ENCODE peak calls at places on chromosome 10, in nine cellular contexts. L, R, D, N, S, Z, H, U and C are unnamed samples.

GRCh38 chr10:106082865-106083264 is 1081.6 kb downstream of the SORCS1 start:
- DNase-seq in U (no peak), L (no peak), H (no peak), S (peak), R (no peak), Z (no peak), N (no peak), D (no peak), C (peak)

GRCh38 chr10:124332426-124332825 is 86.3 kb downstream of the OAT start:
- DNase-seq in S (no peak), L (no peak), R (no peak), U (no peak), Z (no peak), H (peak), N (no peak), D (no peak), C (peak)

GRCh38 chr10:110141185-110141584 is 66.2 kb upstream of the MXI1 start:
- DNase-seq in Z (no peak), L (no peak), R (no peak), N (no peak), S (peak), U (no peak), H (no peak), D (peak), C (peak)

GRCh38 chr10:100008708-100009282 is 952 bp downstream of the DNMBP start:
- DNase-seq in Z (no peak), U (peak), S (no peak), D (no peak), L (no peak), N (no peak), R (no peak), H (no peak), C (no peak)

GRCh38 chr10:28075424-28075823 is 76.5 kb upstream of the ODAD2 start:
- DNase-seq in U (no peak), H (no peak), D (no peak), R (no peak), Z (no peak), S (no peak), N (no peak), L (no peak), C (no peak)

GRCh38 chr10:43396061-43396927 is 12.7 kb downstream of the HNRNPF start:
- DNase-seq in L (peak), Z (peak), R (peak), H (peak), U (peak), D (peak), N (no peak), S (peak), C (peak)

GRCh38 chr10:125707852-125708468 is 11.5 kb upstream of the EDRF1 start:
- DNase-seq in S (peak), U (no peak), N (peak), L (no peak), R (no peak), H (peak), Z (no peak), D (peak), C (peak)

GRCh38 chr10:59674211-59674836 is 35.3 kb downstream of the SLC16A9 start:
- DNase-seq in S (peak), U (no peak), L (no peak), Z (no peak), H (no peak), D (peak), N (peak), R (no peak), C (peak)

GRCh38 chr10:77974396-77975074 is 48.0 kb upstream of the DLG5 start:
- DNase-seq in D (peak), R (no peak), H (peak), Z (peak), S (peak), L (no peak), N (no peak), U (peak), C (peak)

GRCh38 chr10:90051474-90051873 is 350.1 kb downstream of the KIF20B start:
- DNase-seq in R (no peak), H (no peak), U (no peak), D (no peak), L (no peak), N (no peak), Z (no peak), S (peak), C (no peak)

GRCh38 chr10:5779753-5780152 is 33.5 kb downstream of the GDI2 start:
- DNase-seq in U (no peak), R (no peak), N (no peak), D (no peak), L (no peak), H (no peak), Z (no peak), S (no peak), C (no peak)

GRCh38 chr10:131980757-131981428 is 830 bp downstream of the BNIP3 start:
- DNase-seq in Z (peak), S (peak), U (no peak), R (no peak), L (no peak), H (peak), N (no peak), D (peak), C (no peak)

GRCh38 chr10:110747609-110748464 is 103.7 kb downstream of the RBM20 start:
- DNase-seq in D (no peak), U (no peak), R (no peak), L (no peak), S (peak), Z (no peak), H (peak), N (no peak), C (no peak)

GRCh38 chr10:62589689-62590088 is 214.8 kb upstream of the ADO start:
- DNase-seq in R (no peak), Z (no peak), U (no peak), D (peak), H (no peak), N (no peak), L (no peak), S (peak), C (no peak)

GRCh38 chr10:5532231-5532605 is 7.5 kb downstream of the CALML3 start:
- DNase-seq in Z (no peak), R (no peak), U (no peak), S (no peak), L (no peak), D (no peak), H (no peak), N (no peak), C (no peak)

GRCh38 chr10:45418859-45419672 is 45.0 kb downstream of the ALOX5 start:
- DNase-seq in Z (peak), R (peak), H (peak), U (no peak), D (peak), L (peak), S (peak), N (no peak), C (peak)

GRCh38 chr10:15348579-15348978 is 22.5 kb downstream of the FAM171A1 start:
- DNase-seq in D (no peak), U (no peak), H (no peak), N (no peak), L (no peak), S (peak), R (no peak), Z (peak), C (peak)
- H3K4me3 ChIP-seq in D (no peak), U (no peak), H (peak), N (no peak), L (peak), S (peak), R (no peak), Z (no peak), C (peak)

GRCh38 chr10:11401314-11402222 is 209.9 kb downstream of the USP6NL start:
- DNase-seq in S (no peak), N (no peak), Z (no peak), L (no peak), U (no peak), H (no peak), D (no peak), R (no peak), C (no peak)
- H3K4me3 ChIP-seq in S (no peak), N (no peak), Z (no peak), L (no peak), U (no peak), H (no peak), D (no peak), R (peak), C (no peak)

GRCh38 chr10:114499630-114500190 is 95.4 kb upstream of the AFAP1L2 start:
- DNase-seq in D (peak), L (peak), N (no peak), H (no peak), Z (no peak), U (peak), S (no peak), R (peak), C (no peak)
- H3K4me3 ChIP-seq in D (no peak), L (no peak), N (no peak), H (no peak), Z (no peak), U (peak), S (no peak), R (no peak), C (no peak)

DNA sequence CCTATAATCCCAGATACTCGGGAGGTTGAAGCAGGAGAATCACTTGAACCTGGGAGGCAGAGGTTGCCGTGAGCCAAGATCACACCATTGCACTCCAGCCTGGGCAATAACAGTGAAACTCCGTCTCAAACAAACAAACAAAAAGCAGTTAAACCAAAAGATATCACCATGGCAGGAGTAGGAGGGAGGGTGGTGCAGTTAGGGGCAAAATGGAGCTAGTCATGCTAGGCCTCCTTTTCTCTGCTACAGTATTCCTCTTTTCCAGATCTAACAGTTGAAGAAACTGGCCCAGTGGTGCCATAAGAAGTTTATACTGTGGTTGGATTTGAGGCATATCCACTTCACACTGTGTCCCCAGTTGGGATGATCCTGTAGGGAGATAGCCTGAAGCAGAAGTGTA is 261.6 kb downstream of the SKIDA1 start:
- DNase-seq in S (no peak), N (no peak), H (no peak), D (no peak), Z (no peak), L (no peak), R (no peak), U (no peak), C (no peak)
- H3K4me3 ChIP-seq in S (no peak), N (no peak), H (no peak), D (no peak), Z (no peak), L (no peak), R (no peak), U (no peak), C (no peak)

GRCh38 chr10:133159611-133159949 is 439 bp upstream of the KNDC1 start:
- DNase-seq in D (no peak), R (no peak), S (no peak), U (no peak), L (no peak), N (no peak), H (no peak), Z (no peak), C (no peak)

GRCh38 chr10:133162178-133162909 is 2.3 kb downstream of the KNDC1 start:
- DNase-seq in H (no peak), R (no peak), N (no peak), S (no peak), D (no peak), U (no peak), L (no peak), Z (no peak), C (no peak)

GRCh38 chr10:133161486-133162051 is 1.6 kb downstream of the KNDC1 start:
- DNase-seq in U (no peak), D (no peak), H (no peak), R (no peak), N (no peak), Z (no peak), S (no peak), L (no peak), C (no peak)

GRCh38 chr10:133159950-133160812 is at the start of gene KNDC1:
- DNase-seq in Z (peak), H (peak), L (no peak), R (no peak), U (no peak), S (peak), N (no peak), D (peak), C (peak)

DNA sequence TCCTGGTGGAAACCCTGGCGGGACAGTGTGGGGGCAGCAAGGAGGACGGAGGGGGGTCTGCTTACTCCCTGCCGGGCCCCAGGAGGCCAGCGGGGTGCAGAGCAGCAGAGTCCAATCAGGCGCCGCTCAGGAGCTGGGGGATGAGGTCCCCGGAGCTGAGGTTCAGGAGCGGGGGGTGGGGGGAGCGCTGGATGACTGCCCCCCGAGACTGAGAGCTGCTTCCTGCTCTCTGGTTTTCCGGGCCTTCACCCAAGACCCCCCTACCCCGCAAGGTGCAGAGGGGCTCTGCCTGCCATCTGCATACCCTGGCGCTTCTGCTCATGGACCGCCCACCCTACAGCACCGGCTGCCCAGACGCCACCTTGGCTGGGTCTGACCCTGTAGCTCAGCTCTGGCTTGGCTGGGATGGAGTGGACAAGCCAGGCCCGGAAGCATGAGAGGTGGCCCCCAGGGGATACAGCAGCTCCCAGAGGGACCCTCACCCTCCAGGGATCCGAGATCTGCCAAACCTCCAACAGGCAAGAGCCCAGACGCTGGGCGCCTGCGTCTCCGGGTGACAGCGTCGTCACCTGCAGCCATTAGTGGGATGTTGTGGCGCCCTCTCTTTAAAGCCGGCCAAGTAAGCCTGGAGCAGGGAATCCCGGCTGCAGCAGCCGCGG is 923 bp downstream of the KNDC1 start:
- DNase-seq in S (no peak), D (no peak), Z (no peak), R (no peak), H (no peak), U (no peak), L (no peak), N (no peak), C (peak)
- H3K4me3 ChIP-seq in S (peak), D (peak), Z (no peak), R (no peak), H (peak), U (no peak), L (peak), N (peak), C (peak)

GRCh38 chr10:96673318-96674099 is 46.8 kb downstream of the PIK3AP1 start:
- DNase-seq in H (peak), U (peak), D (peak), N (peak), L (peak), Z (peak), R (no peak), S (peak), C (no peak)
- H3K4me3 ChIP-seq in H (no peak), U (peak), D (no peak), N (no peak), L (no peak), Z (no peak), R (no peak), S (no peak), C (no peak)

DNA sequence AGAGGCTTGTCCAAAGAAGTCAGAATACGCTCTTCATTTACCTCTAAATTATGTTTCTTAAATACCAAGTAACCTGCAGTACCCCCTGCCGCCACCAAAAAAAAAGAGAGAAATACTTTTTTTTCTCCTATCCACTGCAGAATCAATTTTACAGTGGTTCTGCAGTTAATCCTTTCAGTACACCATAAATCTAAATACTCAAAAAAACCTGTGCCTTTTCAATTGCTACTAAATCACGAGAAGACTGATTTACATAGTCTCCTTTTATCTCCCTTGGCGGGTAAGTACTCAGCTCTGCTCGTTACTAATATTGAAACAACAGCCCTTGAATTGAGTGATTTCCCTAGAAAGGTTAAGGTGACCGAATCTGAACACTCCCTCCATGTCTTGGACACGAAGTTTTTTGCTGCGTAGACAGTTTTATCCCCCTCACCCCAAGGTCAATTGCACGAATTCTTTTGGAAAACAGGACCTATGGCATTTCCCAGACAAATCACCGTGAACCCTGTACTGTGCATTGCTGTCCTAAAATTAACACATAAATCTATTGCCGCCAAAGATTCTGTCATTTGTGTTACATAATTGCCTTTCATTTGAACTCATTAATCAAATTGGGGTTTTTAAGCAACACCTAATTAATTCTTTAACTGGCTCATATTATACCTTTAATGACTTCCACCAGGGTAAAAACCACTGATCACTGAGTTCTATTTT is 517 bp upstream of the VIM start:
- DNase-seq in N (no peak), L (no peak), R (peak), S (peak), Z (no peak), H (peak), U (peak), D (no peak), C (peak)
- H3K4me3 ChIP-seq in N (peak), L (peak), R (peak), S (peak), Z (peak), H (peak), U (peak), D (peak), C (peak)

GRCh38 chr10:3782099-3782455 is 2.9 kb downstream of the KLF6 start:
- DNase-seq in S (peak), H (peak), L (no peak), R (peak), N (no peak), U (no peak), D (no peak), Z (peak), C (no peak)
- H3K4me3 ChIP-seq in S (peak), H (peak), L (peak), R (peak), N (peak), U (peak), D (peak), Z (no peak), C (peak)

DNA sequence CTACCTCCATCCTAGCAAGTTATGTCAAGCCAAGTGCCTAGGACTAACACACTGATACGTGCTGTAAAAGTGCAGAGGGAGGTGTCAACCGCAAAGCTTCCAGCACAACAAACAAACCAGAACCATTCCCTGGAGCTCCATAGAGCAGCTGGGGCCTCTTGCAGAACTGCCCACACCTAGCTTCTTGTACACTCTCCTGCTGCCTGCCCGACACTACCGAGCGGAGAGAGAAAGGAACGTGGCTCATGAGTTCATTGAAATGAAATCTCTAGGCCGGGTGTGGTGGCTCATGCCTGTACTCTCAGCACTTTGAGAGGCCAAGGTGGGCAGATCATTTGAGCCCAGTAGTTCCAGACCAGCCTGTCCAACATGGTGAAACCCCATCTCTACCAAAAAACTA is 73.5 kb downstream of the MKI67 start:
- DNase-seq in N (no peak), H (no peak), R (no peak), Z (no peak), D (no peak), U (no peak), S (no peak), L (no peak), C (no peak)
- H3K4me3 ChIP-seq in N (no peak), H (no peak), R (no peak), Z (no peak), D (no peak), U (no peak), S (no peak), L (no peak), C (no peak)

GRCh38 chr10:133324857-133325260 is 11.8 kb downstream of the CALY start:
- DNase-seq in H (no peak), U (no peak), L (no peak), D (no peak), N (no peak), R (no peak), Z (no peak), S (no peak), C (no peak)
- H3K4me3 ChIP-seq in H (no peak), U (peak), L (peak), D (no peak), N (no peak), R (peak), Z (no peak), S (no peak), C (peak)